ENCODE peak calls at places on chromosomes 3 and 15, in ten cellular contexts. One of them, this sample, is unnamed.
A peak's percentile ranks its signal among the peaks of the same experiment; 100 is the strongest.

GRCh38 chr3:146334151-146334550 is 83.2 kb upstream of the PLSCR4 start:
- DNase-seq in CD4-positive, CD25-positive, alpha-beta regulatory T cell: no peak
- DNase-seq in AG10803: peak; percentile 34
- DNase-seq in PC-3: peak; percentile 60
- DNase-seq in GM12891: no peak
- DNase-seq in A673: peak; percentile 7
- DNase-seq in stimulated activated naive CD4-positive, alpha-beta T cell: no peak
- DNase-seq in substantia nigra: no peak
- DNase-seq in H9: no peak
- DNase-seq in upper lobe of right lung: no peak
- DNase-seq in this sample: no peak

GRCh38 chr15:48925714-48926223 is 38.0 kb downstream of the SHC4 start:
- DNase-seq in substantia nigra: no peak
- DNase-seq in AG10803: peak; percentile 81
- DNase-seq in CD4-positive, CD25-positive, alpha-beta regulatory T cell: no peak
- DNase-seq in A673: peak; percentile 80
- DNase-seq in stimulated activated naive CD4-positive, alpha-beta T cell: no peak
- DNase-seq in GM12891: no peak
- DNase-seq in upper lobe of right lung: no peak
- DNase-seq in H9: no peak
- DNase-seq in PC-3: peak; percentile 92
- DNase-seq in this sample: no peak

GRCh38 chr3:190424478-190425439 is 24.9 kb downstream of the TMEM207 start:
- DNase-seq in AG10803: peak; percentile 76
- DNase-seq in substantia nigra: peak; percentile 18
- DNase-seq in H9: peak; percentile 75
- DNase-seq in A673: peak; percentile 84
- DNase-seq in GM12891: no peak
- DNase-seq in CD4-positive, CD25-positive, alpha-beta regulatory T cell: peak; percentile 33
- DNase-seq in upper lobe of right lung: peak; percentile 74
- DNase-seq in stimulated activated naive CD4-positive, alpha-beta T cell: no peak
- DNase-seq in PC-3: peak; percentile 78
- DNase-seq in this sample: peak; percentile 62

GRCh38 chr3:187568171-187568570 is 102.0 kb downstream of the SST start:
- DNase-seq in substantia nigra: no peak
- DNase-seq in AG10803: peak; percentile 74
- DNase-seq in upper lobe of right lung: no peak
- DNase-seq in PC-3: no peak
- DNase-seq in A673: no peak
- DNase-seq in stimulated activated naive CD4-positive, alpha-beta T cell: no peak
- DNase-seq in CD4-positive, CD25-positive, alpha-beta regulatory T cell: no peak
- DNase-seq in GM12891: no peak
- DNase-seq in H9: no peak
- DNase-seq in this sample: no peak

GRCh38 chr15:99442268-99442897 is 123.4 kb upstream of the MEF2A start:
- DNase-seq in GM12891: no peak
- DNase-seq in CD4-positive, CD25-positive, alpha-beta regulatory T cell: no peak
- DNase-seq in stimulated activated naive CD4-positive, alpha-beta T cell: no peak
- DNase-seq in PC-3: peak; percentile 77
- DNase-seq in substantia nigra: no peak
- DNase-seq in A673: no peak
- DNase-seq in H9: no peak
- DNase-seq in upper lobe of right lung: peak; percentile 70
- DNase-seq in AG10803: peak; percentile 95
- DNase-seq in this sample: peak; percentile 85

GRCh38 chr15:31403606-31404005 is 77.0 kb downstream of the KLF13 start:
- DNase-seq in CD4-positive, CD25-positive, alpha-beta regulatory T cell: no peak
- DNase-seq in PC-3: no peak
- DNase-seq in substantia nigra: no peak
- DNase-seq in stimulated activated naive CD4-positive, alpha-beta T cell: no peak
- DNase-seq in AG10803: peak; percentile 35
- DNase-seq in A673: no peak
- DNase-seq in GM12891: no peak
- DNase-seq in H9: no peak
- DNase-seq in upper lobe of right lung: no peak
- DNase-seq in this sample: no peak

GRCh38 chr3:79367066-79367465 is 400.7 kb downstream of the ROBO1 start:
- DNase-seq in GM12891: no peak
- DNase-seq in PC-3: peak; percentile 11
- DNase-seq in stimulated activated naive CD4-positive, alpha-beta T cell: no peak
- DNase-seq in CD4-positive, CD25-positive, alpha-beta regulatory T cell: no peak
- DNase-seq in substantia nigra: no peak
- DNase-seq in A673: no peak
- DNase-seq in upper lobe of right lung: no peak
- DNase-seq in AG10803: peak; percentile 22
- DNase-seq in H9: no peak
- DNase-seq in this sample: no peak

GRCh38 chr3:58899953-58900298 is 149.9 kb downstream of the CFAP20DC start:
- DNase-seq in substantia nigra: no peak
- DNase-seq in PC-3: no peak
- DNase-seq in A673: no peak
- DNase-seq in stimulated activated naive CD4-positive, alpha-beta T cell: no peak
- DNase-seq in AG10803: no peak
- DNase-seq in CD4-positive, CD25-positive, alpha-beta regulatory T cell: no peak
- DNase-seq in H9: no peak
- DNase-seq in upper lobe of right lung: no peak
- DNase-seq in GM12891: no peak
- DNase-seq in this sample: no peak

GRCh38 chr3:107765524-107765923 is 242.8 kb downstream of the BBX start:
- DNase-seq in upper lobe of right lung: no peak
- DNase-seq in substantia nigra: no peak
- DNase-seq in PC-3: no peak
- DNase-seq in GM12891: no peak
- DNase-seq in CD4-positive, CD25-positive, alpha-beta regulatory T cell: no peak
- DNase-seq in stimulated activated naive CD4-positive, alpha-beta T cell: no peak
- DNase-seq in H9: peak; percentile 31
- DNase-seq in AG10803: no peak
- DNase-seq in A673: no peak
- DNase-seq in this sample: no peak